ENCODE peak calls at places on chromosomes 1 and 21, in four cellular contexts. H is upper lobe of left lung, T is A549, K is H1. G is an unnamed sample.
A peak's percentile ranks its signal among the peaks of the same experiment; 100 is the strongest.

GRCh38 chr1:153793973-153794615 is 18.9 kb downstream of the SLC27A3 start:
- DNase-seq in H (no peak), T (no peak), K (peak; percentile 52), G (no peak)

GRCh38 chr1:69523032-69523431 is 44.7 kb upstream of the LRRC7 start:
- DNase-seq in H (no peak), T (no peak), K (no peak), G (no peak)

GRCh38 chr1:25431495-25432363 is 1.0 kb downstream of the MACO1 start:
- DNase-seq in H (no peak), T (no peak), K (peak; percentile 61), G (no peak)

GRCh38 chr1:241396747-241397691 is 40.0 kb upstream of the RGS7 start:
- DNase-seq in H (no peak), T (no peak), K (no peak), G (no peak)

GRCh38 chr1:232012773-232013386 is 386.3 kb downstream of the DISC1 start:
- DNase-seq in H (peak; percentile 39), T (no peak), K (no peak), G (peak; percentile 47)

GRCh38 chr1:229147086-229147485 is 123.8 kb upstream of the RAB4A start:
- DNase-seq in H (no peak), T (no peak), K (no peak), G (no peak)

GRCh38 chr1:150876111-150876434 is 326 bp downstream of the ARNT start:
- DNase-seq in H (no peak), T (no peak), K (no peak), G (peak; percentile 47)

GRCh38 chr1:85576642-85577420 is 3.7 kb upstream of the CCN1 start:
- DNase-seq in H (peak; percentile 83), T (peak; percentile 84), K (peak; percentile 91), G (peak; percentile 82)

GRCh38 chr1:161166669-161167548 is 683 bp downstream of the PPOX start:
- DNase-seq in H (no peak), T (no peak), K (peak; percentile 71), G (no peak)

GRCh38 chr1:100075773-100076172 is 57.0 kb downstream of the SASS6 start:
- DNase-seq in H (no peak), T (no peak), K (no peak), G (no peak)

GRCh38 chr1:233664254-233664653 is 50.3 kb downstream of the KCNK1 start:
- DNase-seq in H (no peak), T (no peak), K (no peak), G (no peak)

GRCh38 chr1:2595261-2595811 is 8.8 kb downstream of the PRXL2B start:
- DNase-seq in H (no peak), T (no peak), K (no peak), G (no peak)

GRCh38 chr1:53047737-53048344 is 14.2 kb upstream of the PODN start:
- DNase-seq in H (no peak), T (no peak), K (no peak), G (no peak)

GRCh38 chr1:100463809-100464424 is 74.0 kb upstream of the GPR88 start:
- DNase-seq in H (peak; percentile 73), T (peak; percentile 49), K (no peak), G (peak; percentile 47)

GRCh38 chr1:186897008-186897407 is 68.3 kb downstream of the PLA2G4A start:
- DNase-seq in H (no peak), T (no peak), K (no peak), G (no peak)

GRCh38 chr21:43333301-43334062 is 93.4 kb downstream of the SIK1 start:
- DNase-seq in H (peak; percentile 65), T (peak; percentile 97), K (no peak), G (peak; percentile 31)

GRCh38 chr1:188479146-188479545 is 1650.4 kb downstream of the PLA2G4A start:
- DNase-seq in H (no peak), T (peak; percentile 1), K (no peak), G (no peak)

GRCh38 chr1:204578867-204579664 is 62.9 kb downstream of the MDM4 start:
- DNase-seq in H (no peak), T (no peak), K (no peak), G (peak; percentile 19)

GRCh38 chr21:45623436-45623835 is 20.1 kb upstream of the PCBP3 start:
- DNase-seq in H (no peak), T (no peak), K (no peak), G (no peak)

GRCh38 chr1:26602378-26602959 is 72.9 kb downstream of the RPS6KA1 start:
- DNase-seq in H (no peak), T (peak; percentile 48), K (no peak), G (no peak)

GRCh38 chr1:99139876-99140275 is 124.4 kb upstream of the PLPPR4 start:
- DNase-seq in H (no peak), T (no peak), K (no peak), G (no peak)

GRCh38 chr1:112509005-112509659 is 367 bp downstream of the WNT2B start:
- DNase-seq in H (peak; percentile 29), T (no peak), K (peak; percentile 86), G (no peak)

GRCh38 chr1:1959840-1960479 is 40.9 kb upstream of the TMEM52 start:
- DNase-seq in H (peak; percentile 81), T (peak; percentile 78), K (peak; percentile 97), G (peak; percentile 56)

GRCh38 chr1:9737716-9738115 is 86.0 kb downstream of the CLSTN1 start:
- DNase-seq in H (no peak), T (no peak), K (no peak), G (no peak)

GRCh38 chr21:38669186-38669585 is 136.5 kb upstream of the ETS2 start:
- DNase-seq in H (no peak), T (peak; percentile 47), K (no peak), G (no peak)

GRCh38 chr1:199046618-199047017 is 407.8 kb downstream of the PTPRC start:
- DNase-seq in H (no peak), T (no peak), K (no peak), G (no peak)

GRCh38 chr21:42279341-42279871 is 35.8 kb downstream of the TFF3 start:
- DNase-seq in H (no peak), T (no peak), K (no peak), G (no peak)

GRCh38 chr1:149936992-149937705 is 470 bp upstream of the MTMR11 start:
- DNase-seq in H (peak; percentile 68), T (peak; percentile 87), K (no peak), G (no peak)

GRCh38 chr1:221704291-221704690 is 37.6 kb downstream of the DUSP10 start:
- DNase-seq in H (no peak), T (no peak), K (no peak), G (no peak)

GRCh38 chr1:53541761-53542550 is 82.8 kb downstream of the DMRTB1 start:
- DNase-seq in H (no peak), T (peak; percentile 70), K (no peak), G (no peak)

GRCh38 chr1:177873238-177873637 is 96.6 kb downstream of the SEC16B start:
- DNase-seq in H (no peak), T (peak; percentile 14), K (no peak), G (no peak)

GRCh38 chr21:45383111-45383614 is 21.8 kb upstream of the COL18A1 start:
- DNase-seq in H (no peak), T (no peak), K (no peak), G (no peak)

GRCh38 chr1:212610575-212610967 is 2.0 kb downstream of the ATF3 start:
- DNase-seq in H (no peak), T (no peak), K (no peak), G (no peak)

GRCh38 chr1:234781241-234782056 is 171.5 kb upstream of the IRF2BP2 start:
- DNase-seq in H (no peak), T (peak; percentile 60), K (no peak), G (no peak)

GRCh38 chr1:166721145-166721544 is 118.1 kb upstream of the POGK start:
- DNase-seq in H (no peak), T (peak; percentile 7), K (no peak), G (no peak)

GRCh38 chr1:30655672-30656071 is 67.7 kb downstream of the MATN1 start:
- DNase-seq in H (no peak), T (no peak), K (no peak), G (no peak)

GRCh38 chr1:79744746-79745145 is 738.2 kb upstream of the ADGRL4 start:
- DNase-seq in H (no peak), T (no peak), K (no peak), G (no peak)

GRCh38 chr1:20265243-20265642 is 25.4 kb upstream of the VWA5B1 start:
- DNase-seq in H (no peak), T (no peak), K (no peak), G (no peak)

GRCh38 chr1:172352435-172352834 is 68.0 kb upstream of the C1orf105 start:
- DNase-seq in H (no peak), T (no peak), K (no peak), G (no peak)

GRCh38 chr1:47444317-47444577 is 6.4 kb downstream of the FOXD2 start:
- DNase-seq in H (no peak), T (no peak), K (no peak), G (no peak)
- TF ChIP-seq CTCF in H (no peak), T (no peak), K (no peak), G (no peak)

GRCh38 chr1:22018583-22019559 is 17.4 kb downstream of the CELA3A start:
- DNase-seq in H (peak; percentile 80), T (peak; percentile 66), K (no peak), G (peak; percentile 8)
- TF ChIP-seq EP300 in H (no peak), T (no peak), K (no peak), G (no peak)

GRCh38 chr1:203307690-203308126 is 2.4 kb downstream of the BTG2 start:
- DNase-seq in H (no peak), T (no peak), K (peak; percentile 56), G (no peak)

GRCh38 chr1:203306089-203306969 is 1.0 kb downstream of the BTG2 start:
- DNase-seq in H (peak; percentile 96), T (peak; percentile 72), K (no peak), G (peak; percentile 92)

GRCh38 chr1:203305809-203306088 is 430 bp downstream of the BTG2 start:
- DNase-seq in H (no peak), T (no peak), K (no peak), G (no peak)

GRCh38 chr1:203308205-203309114 is 3.1 kb downstream of the BTG2 start:
- DNase-seq in H (no peak), T (no peak), K (no peak), G (no peak)

GRCh38 chr1:203306970-203307541 is 1.7 kb downstream of the BTG2 start:
- DNase-seq in H (peak; percentile 48), T (no peak), K (peak; percentile 67), G (no peak)
- H3K4me3 ChIP-seq in H (peak overlapping the region; percentile 61), T (peak overlapping the region; percentile 93), K (peak overlapping the region; percentile 92), G (peak overlapping the region; percentile 91)

GRCh38 chr1:114286960-114287359 is 133.3 kb upstream of the SYT6 start:
- DNase-seq in H (no peak), T (no peak), K (no peak), G (no peak)

GRCh38 chr1:114282751-114283403 is 129.2 kb upstream of the SYT6 start:
- DNase-seq in H (peak; percentile 87), T (peak; percentile 83), K (peak; percentile 93), G (peak; percentile 94)

GRCh38 chr1:114289321-114289720 is 135.7 kb upstream of the SYT6 start:
- DNase-seq in H (no peak), T (no peak), K (no peak), G (no peak)

DNA sequence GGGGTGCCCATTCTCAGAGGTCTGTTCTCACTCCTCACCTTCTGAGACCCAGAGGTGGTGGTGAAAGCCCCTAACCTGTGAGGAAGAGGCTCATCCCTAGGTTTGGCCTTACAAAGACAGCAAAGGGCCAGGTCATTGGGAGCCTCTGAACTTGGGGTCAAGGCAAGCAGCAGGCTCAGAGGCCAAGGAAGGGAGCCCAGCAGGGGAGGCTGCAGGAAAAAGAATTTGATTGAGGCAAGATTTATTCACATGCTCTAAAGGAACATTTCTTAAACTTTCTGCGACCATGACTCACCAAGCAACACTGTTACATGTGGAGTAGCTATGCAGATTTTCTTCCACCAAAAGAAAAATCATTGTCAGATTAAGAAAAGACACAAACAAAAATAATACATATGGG is 132.5 kb upstream of the SYT6 start:
- DNase-seq in H (no peak), T (no peak), K (no peak), G (no peak)
- TF ChIP-seq CTCF in H (no peak), T (no peak), K (no peak), G (no peak)